ENCODE peak calls at places on chromosomes 3 and 15, in six cellular contexts. One of them, this sample, is unnamed. For H3K27me3, the result is how much of the 10 kb centered on the place peaks cover.

GRCh38 chr3:102037209-102037608 is 187.9 kb downstream of the NFKBIZ start:
- DNase-seq in neuronal stem cell: no peak
- DNase-seq in mesenchymal stem cell: peak
- DNase-seq in IMR-90: peak
- DNase-seq in mesendoderm: no peak
- DNase-seq in H1: no peak
- DNase-seq in this sample: no peak

GRCh38 chr15:76553102-76553501 is 216.5 kb downstream of the ISL2 start:
- DNase-seq in neuronal stem cell: no peak
- DNase-seq in IMR-90: no peak
- DNase-seq in mesenchymal stem cell: no peak
- DNase-seq in mesendoderm: no peak
- DNase-seq in H1: no peak
- DNase-seq in this sample: no peak

GRCh38 chr3:55066406-55067128 is 138.7 kb upstream of the LRTM1 start:
- DNase-seq in neuronal stem cell: no peak
- DNase-seq in IMR-90: peak
- DNase-seq in mesenchymal stem cell: peak
- DNase-seq in mesendoderm: peak
- DNase-seq in H1: no peak
- DNase-seq in this sample: no peak

GRCh38 chr3:162150790-162151189 is 654.2 kb downstream of the OTOL1 start:
- DNase-seq in mesenchymal stem cell: no peak
- DNase-seq in H1: no peak
- DNase-seq in IMR-90: no peak
- DNase-seq in neuronal stem cell: no peak
- DNase-seq in mesendoderm: no peak
- DNase-seq in this sample: no peak

GRCh38 chr3:190017575-190018288 is 103.0 kb downstream of the P3H2 start:
- DNase-seq in H1: no peak
- DNase-seq in mesenchymal stem cell: peak
- DNase-seq in IMR-90: peak
- DNase-seq in mesendoderm: peak
- DNase-seq in neuronal stem cell: no peak
- DNase-seq in this sample: no peak

GRCh38 chr3:123951522-123952447 is 9.2 kb downstream of the CCDC14 start:
- DNase-seq in mesendoderm: no peak
- DNase-seq in H1: no peak
- DNase-seq in mesenchymal stem cell: no peak
- DNase-seq in IMR-90: peak
- DNase-seq in neuronal stem cell: no peak
- DNase-seq in this sample: no peak

GRCh38 chr3:190780524-190780923 is 82.0 kb downstream of the GMNC start:
- DNase-seq in IMR-90: peak
- DNase-seq in neuronal stem cell: no peak
- DNase-seq in mesendoderm: no peak
- DNase-seq in mesenchymal stem cell: no peak
- DNase-seq in H1: no peak
- DNase-seq in this sample: no peak

GRCh38 chr3:74469151-74469550 is 145.3 kb downstream of the CNTN3 start:
- DNase-seq in IMR-90: peak
- DNase-seq in mesenchymal stem cell: no peak
- DNase-seq in mesendoderm: no peak
- DNase-seq in H1: no peak
- DNase-seq in neuronal stem cell: no peak
- DNase-seq in this sample: no peak

GRCh38 chr15:75237316-75237982 is 20.7 kb upstream of the GOLGA6C start:
- DNase-seq in neuronal stem cell: no peak
- DNase-seq in mesenchymal stem cell: no peak
- DNase-seq in mesendoderm: no peak
- DNase-seq in IMR-90: no peak
- DNase-seq in H1: no peak
- DNase-seq in this sample: no peak

GRCh38 chr3:40137586-40138295 is 171.8 kb upstream of the EIF1B start:
- DNase-seq in mesendoderm: no peak
- DNase-seq in mesenchymal stem cell: no peak
- DNase-seq in IMR-90: no peak
- DNase-seq in neuronal stem cell: no peak
- DNase-seq in H1: no peak
- DNase-seq in this sample: no peak

GRCh38 chr3:111593666-111594065 is 1.5 kb downstream of the ZBED2 start:
- DNase-seq in H1: no peak
- DNase-seq in mesenchymal stem cell: no peak
- DNase-seq in IMR-90: no peak
- DNase-seq in mesendoderm: no peak
- DNase-seq in neuronal stem cell: no peak
- DNase-seq in this sample: no peak
- H2BK120ac ChIP-seq in H1: no peak
- H2BK120ac ChIP-seq in mesenchymal stem cell: no peak
- H2BK120ac ChIP-seq in IMR-90: peak
- H2BK120ac ChIP-seq in mesendoderm: no peak
- H2BK120ac ChIP-seq in neuronal stem cell: no peak
- H2BK120ac ChIP-seq in this sample: no peak

GRCh38 chr3:71186816-71187215 is 396.7 kb downstream of the FOXP1 start:
- DNase-seq in IMR-90: no peak
- DNase-seq in mesenchymal stem cell: no peak
- DNase-seq in neuronal stem cell: no peak
- DNase-seq in H1: no peak
- DNase-seq in mesendoderm: no peak
- DNase-seq in this sample: no peak
- H2BK15ac ChIP-seq in IMR-90: no peak
- H2BK15ac ChIP-seq in mesenchymal stem cell: no peak
- H2BK15ac ChIP-seq in neuronal stem cell: no peak
- H2BK15ac ChIP-seq in H1: no peak
- H2BK15ac ChIP-seq in mesendoderm: no peak
- H2BK15ac ChIP-seq in this sample: no peak

GRCh38 chr3:129608087-129608935 is 1.8 kb upstream of the PLXND1 start:
- DNase-seq in IMR-90: peak
- DNase-seq in mesendoderm: peak
- DNase-seq in mesenchymal stem cell: peak
- DNase-seq in neuronal stem cell: no peak
- DNase-seq in H1: no peak
- DNase-seq in this sample: peak
- H3K27me3 ChIP-seq in IMR-90: under half
- H3K27me3 ChIP-seq in mesendoderm: under half
- H3K27me3 ChIP-seq in mesenchymal stem cell: under half
- H3K27me3 ChIP-seq in neuronal stem cell: under half
- H3K27me3 ChIP-seq in H1: under half
- H3K27me3 ChIP-seq in this sample: under half

DNA sequence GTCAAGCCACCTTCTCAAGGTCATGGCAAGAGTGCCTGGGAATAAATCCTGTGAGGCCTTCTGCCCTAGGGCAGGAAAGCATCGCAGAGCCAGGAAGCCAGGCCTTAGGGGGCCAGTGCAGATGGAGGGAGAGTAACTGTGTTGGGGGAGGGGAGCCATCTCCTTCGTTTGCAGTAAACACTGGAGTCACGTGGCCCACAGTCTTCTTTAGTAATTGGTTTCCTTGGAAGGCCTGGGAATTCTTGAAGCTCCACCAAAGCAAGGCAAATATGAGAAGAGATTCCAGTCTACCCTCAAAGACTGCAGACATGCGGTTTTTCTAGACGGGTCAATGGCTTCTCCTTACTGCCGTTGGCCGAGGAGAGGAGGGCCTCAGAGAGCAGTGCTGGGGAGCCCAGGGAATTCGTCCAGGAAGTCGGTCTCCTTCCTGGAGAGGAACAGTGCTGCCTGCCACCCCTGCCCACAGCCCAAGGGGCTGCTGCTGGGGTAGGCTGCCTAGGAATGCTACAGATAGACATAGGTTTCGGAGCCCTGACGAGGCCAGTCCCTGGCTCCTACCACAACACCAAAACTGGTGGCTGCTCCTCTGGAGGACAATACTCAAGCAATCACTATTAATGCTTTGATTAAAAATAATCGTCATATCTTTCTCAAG is 30.6 kb downstream of the ANP32A start:
- DNase-seq in mesendoderm: peak
- DNase-seq in H1: no peak
- DNase-seq in mesenchymal stem cell: peak
- DNase-seq in IMR-90: peak
- DNase-seq in neuronal stem cell: no peak
- DNase-seq in this sample: peak
- H2BK120ac ChIP-seq in mesendoderm: no peak
- H2BK120ac ChIP-seq in H1: no peak
- H2BK120ac ChIP-seq in mesenchymal stem cell: no peak
- H2BK120ac ChIP-seq in IMR-90: no peak
- H2BK120ac ChIP-seq in neuronal stem cell: no peak
- H2BK120ac ChIP-seq in this sample: no peak

DNA sequence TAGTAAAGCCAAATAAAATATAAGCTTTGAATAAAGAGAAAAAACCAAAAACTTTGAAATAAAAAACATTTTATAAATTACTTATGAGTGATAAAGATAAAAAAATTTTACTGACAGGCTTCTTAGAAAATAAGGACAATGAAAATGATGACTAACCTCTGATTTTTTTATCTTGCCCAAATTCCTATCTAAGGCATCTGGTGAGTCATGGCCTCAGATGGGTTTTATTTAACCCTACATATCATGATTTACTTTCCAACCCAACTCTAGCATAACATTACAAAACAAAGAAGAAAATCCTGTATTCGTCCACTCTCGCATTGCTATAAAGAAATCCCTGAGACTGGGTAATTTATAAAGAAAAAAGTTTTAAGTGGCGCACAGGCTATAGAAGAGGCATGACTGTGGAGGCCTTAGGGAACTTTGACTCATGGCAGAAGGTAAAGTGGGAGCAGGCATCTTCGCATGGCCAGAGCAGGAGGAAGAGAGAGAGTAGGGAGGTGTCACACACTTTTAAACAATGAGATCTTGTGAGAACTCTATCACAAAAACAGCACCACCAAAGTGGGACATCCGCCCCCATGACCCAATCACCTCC is 152.1 kb downstream of the NEK10 start:
- DNase-seq in mesendoderm: no peak
- DNase-seq in mesenchymal stem cell: peak
- DNase-seq in neuronal stem cell: no peak
- DNase-seq in IMR-90: peak
- DNase-seq in H1: no peak
- DNase-seq in this sample: no peak
- H2BK15ac ChIP-seq in mesendoderm: no peak
- H2BK15ac ChIP-seq in mesenchymal stem cell: no peak
- H2BK15ac ChIP-seq in neuronal stem cell: no peak
- H2BK15ac ChIP-seq in IMR-90: no peak
- H2BK15ac ChIP-seq in H1: no peak
- H2BK15ac ChIP-seq in this sample: no peak

GRCh38 chr15:93088200-93088980 is 621 bp downstream of the RGMA start:
- DNase-seq in H1: peak
- DNase-seq in IMR-90: no peak
- DNase-seq in mesenchymal stem cell: peak
- DNase-seq in neuronal stem cell: peak
- DNase-seq in mesendoderm: peak
- DNase-seq in this sample: peak
- H3K27me3 ChIP-seq in H1: under half
- H3K27me3 ChIP-seq in IMR-90: half or more
- H3K27me3 ChIP-seq in mesenchymal stem cell: half or more
- H3K27me3 ChIP-seq in neuronal stem cell: under half
- H3K27me3 ChIP-seq in mesendoderm: under half
- H3K27me3 ChIP-seq in this sample: under half

This sample was measured in H9.